ENCODE peak calls at places on chromosomes 12 and 14, in eight cellular contexts. M is H1, T is transverse colon, C is heart left ventricle, A is stomach, Z is ovary, L is body of pancreas, O is esophagus squamous epithelium. D is an unnamed sample. For H3K4me1, the result is how much of the 10 kb centered on the place peaks cover.

GRCh38 chr14:89171168-89171567 is 245.9 kb downstream of the FOXN3 start:
- DNase-seq in Z (no peak), C (no peak), O (no peak), T (no peak), M (no peak), L (no peak), A (no peak), D (no peak)

GRCh38 chr12:120231316-120232011 is 30.6 kb upstream of the RPLP0 start:
- DNase-seq in Z (no peak), C (peak), M (no peak), O (no peak), L (peak), T (peak), A (peak), D (peak)

GRCh38 chr12:28023156-28023887 is 50.8 kb upstream of the PTHLH start:
- DNase-seq in A (no peak), L (no peak), Z (no peak), O (no peak), C (no peak), T (no peak), M (no peak), D (no peak)

GRCh38 chr12:50017653-50018052 is 7.6 kb downstream of the RACGAP1 start:
- DNase-seq in O (no peak), Z (no peak), A (no peak), C (no peak), T (no peak), L (no peak), M (no peak), D (no peak)

GRCh38 chr14:58077621-58078020 is 74.4 kb downstream of the ARMH4 start:
- DNase-seq in L (no peak), Z (no peak), C (no peak), O (no peak), M (no peak), T (no peak), A (no peak), D (no peak)

GRCh38 chr14:43019826-43020225 is 1413.2 kb downstream of the LRFN5 start:
- DNase-seq in M (no peak), O (no peak), L (no peak), T (no peak), C (no peak), A (no peak), Z (no peak), D (no peak)

GRCh38 chr12:70077441-70077840 is 165.8 kb upstream of the CNOT2 start:
- DNase-seq in Z (no peak), L (no peak), M (no peak), A (no peak), C (no peak), O (no peak), T (no peak), D (no peak)

GRCh38 chr14:60933920-60934655 is 46.8 kb downstream of the TRMT5 start:
- DNase-seq in L (no peak), C (no peak), A (no peak), O (no peak), M (no peak), Z (no peak), T (no peak), D (no peak)

GRCh38 chr12:3913278-3913677 is 40.1 kb upstream of the PARP11 start:
- DNase-seq in Z (no peak), M (no peak), T (no peak), O (no peak), L (no peak), C (no peak), A (no peak), D (no peak)

GRCh38 chr12:59036973-59037807 is 116.9 kb upstream of the LRIG3 start:
- DNase-seq in T (no peak), A (no peak), O (no peak), Z (no peak), M (no peak), C (no peak), L (peak), D (no peak)

GRCh38 chr12:125533434-125534029 is 468.3 kb downstream of the AACS start:
- DNase-seq in T (peak), O (no peak), C (no peak), Z (no peak), M (peak), A (peak), L (peak), D (no peak)

GRCh38 chr12:4496145-4496838 is 42.4 kb upstream of the RAD51AP1 start:
- DNase-seq in M (no peak), Z (no peak), L (no peak), O (no peak), A (no peak), C (no peak), T (no peak), D (no peak)

GRCh38 chr12:109294286-109294796 is 14.7 kb downstream of the FOXN4 start:
- DNase-seq in Z (no peak), L (no peak), M (no peak), A (no peak), T (no peak), C (no peak), O (no peak), D (no peak)

GRCh38 chr12:25495336-25496097 is 57.6 kb downstream of the LMNTD1 start:
- DNase-seq in M (no peak), T (no peak), Z (no peak), L (no peak), O (no peak), C (no peak), A (no peak), D (no peak)

GRCh38 chr12:42143401-42144173 is 1.1 kb downstream of the GXYLT1 start:
- DNase-seq in O (no peak), A (no peak), C (no peak), M (no peak), Z (no peak), L (peak), T (no peak), D (no peak)

GRCh38 chr12:70543444-70543843 is 93.8 kb downstream of the PTPRB start:
- DNase-seq in A (no peak), L (no peak), M (no peak), Z (no peak), O (no peak), C (peak), T (no peak), D (no peak)

GRCh38 chr14:91410781-91411536 is 6.7 kb downstream of the CCDC88C start:
- DNase-seq in L (no peak), T (no peak), C (no peak), A (no peak), O (no peak), Z (no peak), M (no peak), D (peak)

GRCh38 chr12:108647199-108647935 is 13.7 kb upstream of the SELPLG start:
- DNase-seq in A (no peak), Z (no peak), M (no peak), T (no peak), L (no peak), O (no peak), C (no peak), D (no peak)

GRCh38 chr12:18794000-18794399 is 56.1 kb downstream of the CAPZA3 start:
- DNase-seq in Z (no peak), M (no peak), A (no peak), C (no peak), O (no peak), L (no peak), T (no peak), D (no peak)

GRCh38 chr14:86532219-86532618 is 1002.3 kb downstream of the FLRT2 start:
- DNase-seq in C (no peak), A (peak), L (peak), Z (no peak), O (no peak), T (no peak), M (no peak), D (no peak)

GRCh38 chr14:74475678-74476077 is 17.4 kb downstream of the NPC2 start:
- DNase-seq in A (no peak), Z (no peak), C (no peak), L (no peak), O (no peak), T (no peak), M (no peak), D (no peak)

GRCh38 chr12:107325075-107325474 is 231.7 kb upstream of the CRY1 start:
- DNase-seq in A (no peak), Z (no peak), O (no peak), T (no peak), C (no peak), M (no peak), L (no peak), D (no peak)

GRCh38 chr12:90896164-90896563 is 58.8 kb downstream of the CCER1 start:
- DNase-seq in C (no peak), M (no peak), A (no peak), O (no peak), T (no peak), L (no peak), Z (no peak), D (no peak)

GRCh38 chr12:54173066-54173726 is 15.6 kb downstream of the SMUG1 start:
- DNase-seq in L (peak), A (peak), O (no peak), Z (peak), M (peak), T (peak), C (no peak), D (no peak)

GRCh38 chr12:86663691-86664090 is 407.5 kb upstream of the MGAT4C start:
- DNase-seq in L (no peak), O (no peak), T (no peak), C (no peak), A (no peak), Z (no peak), M (no peak), D (no peak)

GRCh38 chr12:110744697-110745264 is 2.1 kb upstream of the PPP1CC start:
- DNase-seq in C (no peak), Z (no peak), O (no peak), M (no peak), A (peak), T (peak), L (peak), D (no peak)

GRCh38 chr12:29310899-29311298 is 70.1 kb downstream of the ERGIC2 start:
- DNase-seq in O (no peak), Z (no peak), T (no peak), C (no peak), L (no peak), A (no peak), M (no peak), D (no peak)

GRCh38 chr12:42735869-42736361 is 146.4 kb upstream of the PRICKLE1 start:
- DNase-seq in L (peak), A (no peak), C (peak), T (no peak), M (no peak), Z (no peak), O (no peak), D (no peak)

GRCh38 chr14:54867011-54867410 is 35.6 kb downstream of the GCH1 start:
- DNase-seq in O (no peak), L (no peak), Z (no peak), T (no peak), C (no peak), M (no peak), A (no peak), D (no peak)

GRCh38 chr14:64556526-64556925 is 6.8 kb downstream of the PPP1R36 start:
- DNase-seq in L (no peak), C (no peak), O (no peak), M (no peak), Z (no peak), A (no peak), T (no peak), D (no peak)

GRCh38 chr14:36057452-36058142 is 118.9 kb downstream of the PTCSC3 start:
- DNase-seq in A (no peak), C (no peak), Z (no peak), M (no peak), O (no peak), L (no peak), T (no peak), D (no peak)

GRCh38 chr12:75735853-75736252 is 224.4 kb upstream of the KRR1 start:
- DNase-seq in L (peak), T (no peak), Z (no peak), A (peak), M (no peak), O (no peak), C (no peak), D (no peak)

GRCh38 chr12:89648211-89648930 is 60.3 kb downstream of the ATP2B1 start:
- DNase-seq in L (no peak), Z (no peak), O (no peak), T (no peak), C (no peak), A (no peak), M (peak), D (no peak)

DNA sequence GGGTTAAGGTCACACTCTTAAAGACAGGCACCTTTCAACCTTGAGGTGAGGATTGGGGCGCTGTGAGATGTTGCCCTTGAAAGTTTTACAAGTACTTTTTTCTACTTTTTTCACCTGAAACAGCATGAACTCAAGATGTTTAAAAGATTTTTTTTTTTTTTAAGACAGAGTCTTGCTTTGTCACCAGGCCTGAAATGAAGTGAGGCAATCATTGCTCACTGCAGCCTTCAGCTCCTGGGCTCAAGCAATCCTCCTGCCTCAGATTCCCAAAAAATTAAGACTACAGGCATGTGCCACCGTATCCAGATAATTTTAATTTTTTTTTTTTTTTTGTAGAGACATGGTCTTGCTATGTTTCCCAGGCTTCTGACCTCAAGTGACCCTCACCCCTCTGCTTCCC is 243.9 kb downstream of the DIO2 start:
- DNase-seq in O (no peak), M (no peak), T (no peak), A (no peak), C (no peak), Z (no peak), L (no peak), D (no peak)
- H3K4me3 ChIP-seq in O (no peak), M (no peak), T (no peak), A (no peak), C (no peak), Z (no peak), L (no peak), D (no peak)

GRCh38 chr12:113242018-113242418 is 20.8 kb downstream of the TPCN1 start:
- DNase-seq in T (peak), C (no peak), L (peak), Z (no peak), A (peak), M (no peak), O (no peak), D (peak)

GRCh38 chr12:113239811-113240331 is 18.6 kb downstream of the TPCN1 start:
- DNase-seq in M (no peak), T (peak), C (no peak), O (no peak), Z (no peak), L (no peak), A (no peak), D (peak)

GRCh38 chr12:113239288-113239771 is 18.1 kb downstream of the TPCN1 start:
- DNase-seq in M (no peak), Z (no peak), T (peak), C (no peak), O (no peak), A (no peak), L (no peak), D (peak)

GRCh38 chr12:113241191-113242017 is 20.1 kb downstream of the TPCN1 start:
- DNase-seq in L (peak), A (peak), Z (no peak), T (peak), C (no peak), M (no peak), O (no peak), D (peak)

GRCh38 chr12:113240395-113240794 is 19.1 kb downstream of the TPCN1 start:
- DNase-seq in C (no peak), Z (no peak), A (no peak), T (no peak), O (no peak), M (no peak), L (no peak), D (no peak)
- H3K4me1 ChIP-seq in C (under half), Z (under half), A (half or more), T (half or more), O (half or more), M (under half), L (half or more), D (half or more)

GRCh38 chr12:64610092-64610659 is at the start of gene RASSF3:
- DNase-seq in Z (peak), O (peak), M (peak), L (peak), C (peak), T (peak), A (peak), D (peak)
- TF ChIP-seq POLR2A in Z (peak), O (no peak), M (no peak), L (peak), C (no peak), T (peak), A (no peak), D (no peak)

DNA sequence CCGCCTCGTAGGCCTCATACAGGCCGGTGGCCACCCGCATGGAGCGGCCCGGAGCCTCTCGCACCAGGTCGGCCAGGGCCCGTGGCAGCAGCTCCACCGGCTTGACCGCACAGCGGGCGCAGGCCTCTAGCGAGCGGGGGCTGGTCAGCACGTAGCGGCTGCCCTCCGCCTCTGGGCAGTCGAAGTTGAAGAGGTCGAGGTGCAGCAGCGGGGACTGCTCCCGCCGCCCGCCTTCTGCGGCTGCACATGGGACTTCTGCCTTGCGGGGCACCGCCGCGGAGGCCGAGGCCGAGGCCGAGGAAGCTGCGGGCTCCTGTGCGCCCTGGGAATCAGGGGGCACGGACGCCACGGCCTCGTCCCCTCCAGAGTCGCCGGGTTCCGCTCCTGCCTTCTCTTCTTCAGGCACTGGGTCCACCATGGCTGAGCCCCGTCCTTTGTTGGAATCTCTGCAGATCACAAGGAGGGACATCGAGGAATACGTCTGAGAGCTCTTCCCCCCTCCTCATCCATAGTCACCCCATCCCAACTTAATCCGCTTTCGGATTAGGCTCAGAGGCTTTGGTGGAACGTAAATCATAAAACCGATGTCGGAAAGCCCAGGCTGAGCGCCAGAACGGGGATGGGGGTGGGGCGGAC is 1.3 kb downstream of the CCDC177 start:
- DNase-seq in L (no peak), C (no peak), T (no peak), M (peak), O (no peak), A (no peak), Z (no peak), D (no peak)
- H3K4me3 ChIP-seq in L (no peak), C (no peak), T (no peak), M (peak), O (peak), A (peak), Z (no peak), D (no peak)

GRCh38 chr12:6343518-6343917 is 1.6 kb upstream of the TNFRSF1A start:
- DNase-seq in T (no peak), L (no peak), M (no peak), C (no peak), Z (no peak), O (no peak), A (no peak), D (no peak)

GRCh38 chr12:6341439-6342139 is at the start of gene TNFRSF1A:
- DNase-seq in Z (peak), T (peak), M (no peak), A (peak), C (peak), L (peak), O (no peak), D (peak)

GRCh38 chr12:6338955-6339761 is 2.7 kb downstream of the TNFRSF1A start:
- DNase-seq in M (no peak), L (no peak), O (no peak), T (no peak), A (no peak), C (no peak), Z (no peak), D (no peak)

GRCh38 chr12:6342140-6342889 is 439 bp upstream of the TNFRSF1A start:
- DNase-seq in M (no peak), Z (no peak), C (no peak), L (no peak), O (no peak), A (no peak), T (no peak), D (no peak)

GRCh38 chr12:6340745-6341438 is 984 bp downstream of the TNFRSF1A start:
- DNase-seq in C (peak), L (no peak), A (no peak), O (no peak), T (no peak), Z (no peak), M (no peak), D (peak)
- H3K4me1 ChIP-seq in C (under half), L (half or more), A (half or more), O (half or more), T (half or more), Z (under half), M (under half), D (half or more)

DNA sequence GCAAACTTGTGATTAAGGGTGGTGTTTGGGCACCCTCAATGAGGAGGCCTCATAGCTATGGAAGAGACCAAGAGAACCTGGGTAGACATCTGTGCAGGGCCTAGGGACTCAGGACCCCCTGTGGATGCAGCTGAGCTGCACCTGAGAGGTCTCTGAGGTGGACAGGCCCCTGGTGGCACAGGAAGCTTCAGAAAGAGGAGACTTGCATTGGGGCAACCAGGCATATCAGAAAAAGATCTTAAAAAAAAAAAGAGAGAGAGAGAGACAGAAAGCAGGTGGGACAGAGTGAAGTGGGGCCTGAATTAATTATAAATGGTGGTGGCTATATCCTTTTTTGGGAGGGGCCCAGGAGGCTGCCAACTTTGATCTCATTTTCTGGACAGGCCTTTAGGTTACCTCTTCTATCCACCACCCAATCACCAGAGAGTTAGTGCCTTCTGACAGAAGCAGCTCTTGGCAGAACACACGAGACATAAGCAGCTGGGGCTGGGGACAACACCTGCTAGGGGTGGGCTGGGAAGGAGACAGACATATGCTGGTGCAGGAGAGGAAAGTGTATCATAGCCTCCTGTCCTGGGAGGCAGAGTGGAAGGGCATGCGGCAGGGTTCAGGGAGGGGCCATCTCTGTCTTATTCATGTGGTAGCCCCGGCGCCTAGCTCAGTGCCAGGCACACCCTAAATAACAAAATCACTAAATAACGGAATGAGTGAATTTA is 46.6 kb upstream of the ATP23 start:
- DNase-seq in O (no peak), A (no peak), Z (no peak), L (no peak), M (no peak), T (no peak), C (no peak), D (no peak)
- TF ChIP-seq POLR2A in O (no peak), A (no peak), Z (no peak), L (no peak), M (no peak), T (no peak), C (no peak), D (no peak)

GRCh38 chr14:96207686-96208085 is 3.0 kb downstream of the BDKRB2 start:
- DNase-seq in T (no peak), O (no peak), L (no peak), A (no peak), C (no peak), M (no peak), Z (no peak), D (no peak)

GRCh38 chr14:96204151-96205058 is at the start of gene BDKRB2:
- DNase-seq in T (peak), Z (peak), C (peak), A (peak), L (peak), M (peak), O (no peak), D (peak)

GRCh38 chr14:96205059-96205993 is 687 bp downstream of the BDKRB2 start:
- DNase-seq in M (no peak), C (no peak), A (no peak), O (no peak), T (no peak), L (no peak), Z (no peak), D (no peak)

GRCh38 chr14:96206461-96206860 is 1.8 kb downstream of the BDKRB2 start:
- DNase-seq in M (no peak), T (peak), L (peak), O (no peak), A (no peak), C (no peak), Z (no peak), D (no peak)

GRCh38 chr14:96205994-96206392 is 1.4 kb downstream of the BDKRB2 start:
- DNase-seq in L (no peak), O (no peak), T (no peak), A (no peak), C (no peak), M (no peak), Z (no peak), D (no peak)
- H3K4me3 ChIP-seq in L (no peak), O (peak), T (peak), A (peak), C (no peak), M (no peak), Z (no peak), D (no peak)

GRCh38 chr12:944201-944600 is 5.3 kb downstream of the RAD52 start:
- DNase-seq in Z (no peak), M (no peak), C (no peak), A (peak), L (no peak), O (no peak), T (no peak), D (no peak)
- H3K4me1 ChIP-seq in Z (under half), M (under half), C (under half), A (under half), L (under half), O (under half), T (under half), D (under half)

D was measured in spleen.